ENCODE peak calls at places on chromosomes 6 and 20, in six cellular contexts. U is endothelial cell; M is stimulated activated CD4-positive, alpha-beta T cell treated with anti-CD3 and anti-CD28 coated beads, Interleukin-15, amount 100 ng/mL, for 1 hour; I is cerebellar cortex; K is hippocampal formation; N is epithelial cell of esophagus. B is an unnamed sample.

GRCh38 chr6:156190270-156190669 is 586.9 kb upstream of the ARID1B start:
- DNase-seq in I (no peak), K (no peak), M (no peak), U (no peak), N (no peak), B (no peak)

GRCh38 chr20:61525781-61526431 is 273.8 kb downstream of the CDH4 start:
- DNase-seq in M (no peak), U (peak; percentile 27), I (no peak), N (no peak), K (no peak), B (no peak)

GRCh38 chr6:27847706-27848105 is 64.5 kb downstream of the OR2B2 start:
- DNase-seq in K (no peak), N (peak; percentile 53), M (no peak), U (no peak), I (no peak), B (no peak)

GRCh38 chr6:138032571-138032970 is 74.6 kb downstream of the PERP start:
- DNase-seq in N (peak; percentile 95), M (no peak), U (no peak), I (no peak), K (no peak), B (no peak)

GRCh38 chr20:5171074-5171789 is 44.4 kb downstream of the CDS2 start:
- DNase-seq in I (peak; percentile 89), U (peak; percentile 71), K (no peak), N (no peak), M (no peak), B (no peak)

GRCh38 chr6:16227605-16228004 is 10.8 kb upstream of the GMPR start:
- DNase-seq in K (no peak), I (no peak), U (no peak), M (no peak), N (no peak), B (no peak)

GRCh38 chr6:156279306-156279969 is 497.7 kb upstream of the ARID1B start:
- DNase-seq in I (no peak), M (no peak), N (no peak), U (no peak), K (no peak), B (no peak)

GRCh38 chr6:164720-165119 is 127.6 kb upstream of the DUSP22 start:
- DNase-seq in U (no peak), M (no peak), K (no peak), I (no peak), N (no peak), B (no peak)

GRCh38 chr6:62285612-62286469 is at the start of gene KHDRBS2:
- DNase-seq in K (peak; percentile 90), U (no peak), M (no peak), N (peak; percentile 52), I (peak; percentile 11), B (peak; percentile 86)

B was measured in neural crest cell.